ENCODE peak calls at places on chromosomes 1 and 21, in seven cellular contexts. I is neuronal stem cell, U is H9, N is mesenchymal stem cell, W is mesendoderm, O is trophoblast cell, D is H1. X is an unnamed sample.
A peak's percentile ranks its signal among the peaks of the same experiment; 100 is the strongest.

GRCh38 chr1:9717193-9718005 is 65.9 kb downstream of the PIK3CD start:
- DNase-seq in I (no peak), U (peak; percentile 78), N (no peak), W (peak; percentile 86), O (no peak), D (no peak), X (no peak)

GRCh38 chr1:86068126-86068805 is 88.3 kb downstream of the COL24A1 start:
- DNase-seq in I (no peak), U (peak; percentile 28), N (no peak), W (peak; percentile 10), O (no peak), D (no peak), X (peak; percentile 57)

GRCh38 chr1:35564037-35564883 is 6.7 kb downstream of the NCDN start:
- DNase-seq in I (peak; percentile 86), U (peak; percentile 84), N (peak; percentile 76), W (peak; percentile 89), O (peak; percentile 66), D (peak; percentile 94), X (peak; percentile 78)

GRCh38 chr1:160625725-160626498 is 20.9 kb downstream of the SLAMF1 start:
- DNase-seq in I (no peak), U (no peak), N (no peak), W (no peak), O (no peak), D (no peak), X (no peak)

GRCh38 chr1:202297291-202297690 is 44.4 kb downstream of the UBE2T start:
- DNase-seq in I (no peak), U (no peak), N (no peak), W (no peak), O (no peak), D (no peak), X (no peak)

GRCh38 chr1:212822956-212823355 is 24.5 kb downstream of the SPATA45 start:
- DNase-seq in I (no peak), U (no peak), N (no peak), W (no peak), O (no peak), D (no peak), X (no peak)

GRCh38 chr1:29549001-29549400 is 312.7 kb downstream of the PTPRU start:
- DNase-seq in I (no peak), U (no peak), N (no peak), W (no peak), O (no peak), D (no peak), X (no peak)

GRCh38 chr1:30744060-30744756 is 13.4 kb downstream of the LAPTM5 start:
- DNase-seq in I (no peak), U (no peak), N (peak; percentile 17), W (no peak), O (peak; percentile 25), D (no peak), X (peak; percentile 73)

GRCh38 chr1:205988585-205988995 is 14.6 kb downstream of the RAB7B start:
- DNase-seq in I (no peak), U (no peak), N (no peak), W (peak; percentile 32), O (no peak), D (no peak), X (no peak)

GRCh38 chr1:207335695-207336363 is 14.4 kb downstream of the CD55 start:
- DNase-seq in I (no peak), U (no peak), N (peak; percentile 51), W (peak; percentile 42), O (peak; percentile 78), D (no peak), X (no peak)

GRCh38 chr21:25708467-25709065 is 26.1 kb downstream of the ATP5PF start:
- DNase-seq in I (peak; percentile 38), U (no peak), N (peak; percentile 52), W (peak; percentile 37), O (peak; percentile 29), D (no peak), X (peak; percentile 56)

GRCh38 chr1:243263824-243264223 is 8.0 kb downstream of the SDCCAG8 start:
- DNase-seq in I (no peak), U (no peak), N (no peak), W (no peak), O (no peak), D (no peak), X (no peak)

GRCh38 chr1:228547464-228547792 is 60.2 kb downstream of the RNF187 start:
- DNase-seq in I (no peak), U (no peak), N (no peak), W (no peak), O (peak; percentile 95), D (no peak), X (no peak)

DNA sequence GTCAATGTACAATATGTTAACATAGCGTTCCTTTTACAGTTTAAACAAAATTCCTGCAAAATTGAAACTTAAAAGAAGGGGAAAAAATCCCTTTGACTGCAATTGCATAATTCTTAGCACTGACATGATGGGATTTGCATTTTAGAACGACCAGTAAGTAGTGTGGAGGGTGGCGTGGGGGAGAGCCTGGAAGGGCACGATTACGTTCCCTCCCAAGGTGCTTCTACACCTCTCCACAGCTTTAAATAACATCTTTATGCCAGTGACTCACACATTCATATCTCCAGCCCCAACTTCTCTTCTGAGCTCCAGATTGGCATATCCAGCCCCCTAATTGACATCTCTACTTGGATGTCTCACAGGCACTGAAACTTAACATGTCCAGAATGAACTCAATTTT is 64.3 kb downstream of the OLFML3 start:
- DNase-seq in I (no peak), U (no peak), N (no peak), W (no peak), O (no peak), D (no peak), X (no peak)
- H4K8ac ChIP-seq in I (no peak overlapping the region), U (no peak overlapping the region), N (no peak overlapping the region), W (no peak overlapping the region), O (no peak overlapping the region), D (no peak overlapping the region), X (no peak overlapping the region)

GRCh38 chr1:107930292-107930691 is 34.7 kb downstream of the VAV3 start:
- DNase-seq in I (no peak), U (no peak), N (no peak), W (no peak), O (no peak), D (no peak), X (no peak)

GRCh38 chr1:107925565-107925964 is 39.4 kb downstream of the VAV3 start:
- DNase-seq in I (no peak), U (no peak), N (no peak), W (no peak), O (no peak), D (no peak), X (no peak)

GRCh38 chr1:107920999-107921398 is 44.0 kb downstream of the VAV3 start:
- DNase-seq in I (no peak), U (no peak), N (no peak), W (no peak), O (no peak), D (no peak), X (no peak)

GRCh38 chr1:107927815-107928214 is 37.2 kb downstream of the VAV3 start:
- DNase-seq in I (no peak), U (no peak), N (no peak), W (no peak), O (no peak), D (no peak), X (no peak)

DNA sequence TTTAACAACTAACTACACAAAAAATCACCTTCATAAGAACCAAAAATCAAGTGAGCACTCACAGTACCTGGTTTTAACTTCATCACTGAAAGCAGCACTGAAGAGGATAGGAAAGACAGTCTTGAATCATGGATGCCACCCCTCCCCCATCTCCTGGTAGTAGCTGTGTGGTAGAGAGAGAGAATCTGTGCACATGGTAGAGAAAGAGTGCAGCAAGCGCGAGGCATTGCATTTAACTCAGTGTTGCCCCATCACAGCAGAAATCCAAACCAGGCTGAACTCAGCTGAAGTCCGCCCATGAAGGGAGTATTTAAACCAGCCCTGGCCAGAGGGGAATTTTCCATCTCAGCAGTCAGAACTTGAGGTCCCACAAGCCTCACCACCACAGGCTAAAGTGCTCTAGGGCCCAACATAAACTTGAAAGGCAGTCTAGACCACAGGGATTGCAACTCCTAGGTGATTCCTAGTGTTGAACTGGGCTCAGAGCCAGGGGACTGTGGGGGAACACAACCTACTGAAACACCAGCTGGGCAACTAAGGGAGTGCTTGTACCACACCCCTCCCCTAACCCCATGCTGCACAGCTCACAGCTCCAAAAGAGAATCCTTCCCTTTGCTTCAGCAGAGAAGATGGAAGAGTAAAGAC is 38.4 kb downstream of the VAV3 start:
- DNase-seq in I (no peak), U (no peak), N (peak; percentile 18), W (no peak), O (no peak), D (no peak), X (no peak)
- H4K8ac ChIP-seq in I (no peak overlapping the region), U (no peak overlapping the region), N (no peak overlapping the region), W (no peak overlapping the region), O (no peak overlapping the region), D (no peak overlapping the region), X (no peak overlapping the region)

DNA sequence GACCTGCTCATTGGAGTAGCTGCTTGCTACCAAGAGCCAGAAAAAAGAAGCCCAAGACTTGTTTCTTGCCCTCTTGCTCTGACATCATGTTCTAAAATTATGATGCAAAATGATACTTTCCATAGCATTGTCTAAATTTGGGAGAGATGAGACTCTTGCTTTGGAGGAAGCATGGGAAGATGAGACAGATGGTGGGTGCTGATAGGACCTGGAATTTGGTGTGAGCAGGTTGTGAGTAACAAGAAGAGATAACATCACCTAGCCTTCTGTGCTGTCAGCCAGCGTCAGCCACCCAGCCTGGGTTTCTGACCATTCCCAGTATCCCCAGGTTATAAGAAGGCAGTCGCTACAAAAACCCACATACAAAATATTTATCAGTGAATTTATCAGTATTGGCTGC is 67.1 kb upstream of the GCLM start:
- DNase-seq in I (no peak), U (no peak), N (no peak), W (peak; percentile 22), O (peak; percentile 79), D (no peak), X (no peak)
- H4K8ac ChIP-seq in I (no peak overlapping the region), U (no peak overlapping the region), N (no peak overlapping the region), W (no peak overlapping the region), O (no peak overlapping the region), D (no peak overlapping the region), X (no peak overlapping the region)

GRCh38 chr1:240720891-240721450 is 109.0 kb upstream of the GREM2 start:
- DNase-seq in I (no peak), U (no peak), N (no peak), W (no peak), O (no peak), D (no peak), X (no peak)
- H4K8ac ChIP-seq in I (no peak overlapping the region), U (no peak overlapping the region), N (no peak overlapping the region), W (no peak overlapping the region), O (no peak overlapping the region), D (no peak overlapping the region), X (no peak overlapping the region)

X was measured in IMR-90.